ENCODE peak calls at places on chromosome 7, in nine cellular contexts. B is NCI-H1092 treated with DMSO at 0.1 percent for 48 hours; S is spleen; W is breast epithelium; T is T-helper 1 cell; A is EL; C is stimulated activated CD4-positive, alpha-beta T cell treated with anti-CD3 and anti-CD28 coated beads, Interleukin-2, amount 100 ng/mL, for 24 hours; I is SJCRH30; G is skeletal muscle cell. E is an unnamed sample.

GRCh38 chr7:70571403-70571911 is 560.5 kb upstream of the GALNT17 start:
- DNase-seq in G (peak; percentile 54), W (no peak), C (no peak), S (no peak), I (no peak), B (no peak), A (no peak), T (no peak), E (no peak)

GRCh38 chr7:113796557-113796956 is 122.3 kb downstream of the PPP1R3A start:
- DNase-seq in S (no peak), T (no peak), W (no peak), G (peak; percentile 97), C (no peak), A (peak; percentile 81), I (peak; percentile 88), B (no peak), E (no peak)

GRCh38 chr7:38318803-38319416 is 45.5 kb upstream of the TARP start:
- DNase-seq in W (no peak), B (peak; percentile 76), C (no peak), G (no peak), S (no peak), T (no peak), I (peak; percentile 88), A (peak; percentile 86), E (peak; percentile 38)

GRCh38 chr7:1555046-1555812 is 776 bp downstream of the TMEM184A start:
- DNase-seq in I (peak; percentile 28), C (no peak), B (peak; percentile 29), G (peak; percentile 78), A (peak; percentile 95), S (no peak), T (no peak), W (peak; percentile 84), E (peak; percentile 87)

GRCh38 chr7:45035909-45036308 is 35.9 kb downstream of the CCM2 start:
- DNase-seq in A (no peak), I (no peak), S (no peak), B (no peak), W (no peak), C (peak; percentile 34), T (no peak), G (no peak), E (no peak)

GRCh38 chr7:29622335-29623265 is 59.0 kb downstream of the PRR15 start:
- DNase-seq in W (no peak), S (no peak), T (no peak), G (peak; percentile 92), A (peak; percentile 96), C (no peak), B (no peak), I (no peak), E (no peak)

GRCh38 chr7:71885487-71885886 is 526.7 kb downstream of the CALN1 start:
- DNase-seq in W (no peak), B (no peak), I (no peak), S (no peak), T (no peak), A (no peak), C (no peak), G (no peak), E (no peak)

GRCh38 chr7:17769918-17770317 is 170.4 kb downstream of the SNX13 start:
- DNase-seq in A (peak; percentile 68), I (peak; percentile 83), B (peak; percentile 72), G (peak; percentile 25), T (no peak), W (no peak), C (peak; percentile 59), S (peak; percentile 63), E (peak; percentile 82)

GRCh38 chr7:505171-505570 is 14.5 kb downstream of the PDGFA start:
- DNase-seq in A (no peak), G (no peak), W (no peak), B (no peak), S (peak; percentile 46), I (no peak), C (no peak), T (no peak), E (no peak)

GRCh38 chr7:78006063-78006755 is 207.6 kb downstream of the PHTF2 start:
- DNase-seq in T (no peak), G (no peak), S (no peak), A (no peak), I (no peak), W (no peak), C (no peak), B (no peak), E (no peak)

GRCh38 chr7:45658716-45659495 is 84.7 kb downstream of the ADCY1 start:
- DNase-seq in A (no peak), B (no peak), S (no peak), T (no peak), G (no peak), C (no peak), I (no peak), W (no peak), E (no peak)

GRCh38 chr7:24727165-24728120 is 29.8 kb downstream of the GSDME start:
- DNase-seq in W (peak; percentile 22), A (no peak), S (no peak), I (no peak), C (no peak), T (no peak), G (no peak), B (no peak), E (no peak)

GRCh38 chr7:81053623-81054022 is 134.8 kb upstream of the SEMA3C start:
- DNase-seq in W (no peak), B (no peak), S (no peak), A (peak; percentile 20), T (no peak), G (no peak), C (no peak), I (no peak), E (no peak)

GRCh38 chr7:104327963-104328307 is 468 bp upstream of the LHFPL3 start:
- DNase-seq in A (peak; percentile 1), B (peak; percentile 76), G (no peak), S (no peak), W (no peak), I (no peak), C (no peak), T (no peak), E (peak; percentile 13)

GRCh38 chr7:114087674-114088539 is 169.1 kb upstream of the PPP1R3A start:
- DNase-seq in A (no peak), T (no peak), G (no peak), C (no peak), B (no peak), I (peak; percentile 70), S (no peak), W (no peak), E (peak; percentile 24)

GRCh38 chr7:128679920-128680319 is 7.8 kb downstream of the GARIN1A start:
- DNase-seq in W (no peak), G (no peak), I (no peak), B (no peak), T (no peak), S (no peak), C (no peak), A (no peak), E (no peak)

GRCh38 chr7:87344446-87344845 is 1.0 kb upstream of the CROT start:
- DNase-seq in W (no peak), I (peak; percentile 36), A (no peak), T (no peak), B (no peak), C (no peak), S (no peak), G (no peak), E (no peak)

GRCh38 chr7:154512121-154512621 is 460.0 kb downstream of the DPP6 start:
- DNase-seq in W (no peak), G (no peak), S (no peak), A (no peak), B (no peak), T (no peak), I (no peak), C (no peak), E (no peak)

GRCh38 chr7:150715293-150715692 is 1.1 kb upstream of the GIMAP1 start:
- DNase-seq in S (no peak), B (no peak), W (no peak), C (peak; percentile 42), A (no peak), G (no peak), T (no peak), I (no peak), E (no peak)

GRCh38 chr7:25515876-25516275 is 287.6 kb upstream of the NPVF start:
- DNase-seq in B (no peak), G (no peak), C (no peak), S (no peak), T (no peak), W (no peak), A (no peak), I (no peak), E (no peak)

GRCh38 chr7:48106906-48107659 is 18.0 kb downstream of the UPP1 start:
- DNase-seq in T (no peak), B (no peak), W (no peak), G (no peak), A (no peak), I (no peak), S (peak; percentile 72), C (no peak), E (no peak)

GRCh38 chr7:142897691-142898090 is 12.1 kb upstream of the TRPV6 start:
- DNase-seq in I (no peak), G (no peak), T (no peak), A (no peak), S (no peak), B (no peak), W (no peak), C (no peak), E (no peak)

GRCh38 chr7:143385891-143386781 is 5.0 kb downstream of the ZYX start:
- DNase-seq in S (peak; percentile 88), A (peak; percentile 18), T (no peak), G (no peak), W (no peak), B (no peak), C (peak; percentile 21), I (no peak), E (peak; percentile 84)

GRCh38 chr7:70574970-70575799 is 556.8 kb upstream of the GALNT17 start:
- DNase-seq in T (no peak), S (no peak), G (no peak), A (peak; percentile 8), W (no peak), I (peak; percentile 61), C (no peak), B (peak; percentile 93), E (no peak)

GRCh38 chr7:36005286-36005685 is 147.8 kb upstream of the EEPD1 start:
- DNase-seq in B (no peak), A (no peak), T (no peak), S (no peak), G (no peak), I (no peak), W (no peak), C (no peak), E (no peak)

GRCh38 chr7:127976056-127976455 is 55.2 kb downstream of the LRRC4 start:
- DNase-seq in W (no peak), B (no peak), S (no peak), C (no peak), G (no peak), A (no peak), I (no peak), T (no peak), E (peak; percentile 41)

GRCh38 chr7:109407756-109408155 is 838.1 kb downstream of the DNAJB9 start:
- DNase-seq in I (no peak), G (no peak), B (no peak), W (no peak), T (no peak), A (no peak), C (no peak), S (no peak), E (no peak)

GRCh38 chr7:47540387-47541093 is 41.4 kb downstream of the TNS3 start:
- DNase-seq in T (no peak), B (no peak), I (no peak), G (peak; percentile 43), C (no peak), A (no peak), W (no peak), S (peak; percentile 57), E (no peak)

GRCh38 chr7:2474224-2474623 is 2.0 kb downstream of the GRIFIN start:
- DNase-seq in T (no peak), A (no peak), I (no peak), S (no peak), C (no peak), B (no peak), G (no peak), W (no peak), E (no peak)

GRCh38 chr7:105765846-105766245 is 110.6 kb downstream of the ATXN7L1 start:
- DNase-seq in G (no peak), A (peak; percentile 18), S (peak; percentile 14), C (no peak), T (no peak), B (no peak), I (peak; percentile 39), W (no peak), E (no peak)

GRCh38 chr7:2018786-2019692 is 213.7 kb downstream of the MAD1L1 start:
- DNase-seq in B (no peak), A (peak; percentile 77), G (peak; percentile 47), S (peak; percentile 83), I (no peak), W (no peak), T (no peak), C (no peak), E (peak; percentile 38)